ENCODE peak calls at places on chromosomes 2 and 18, in five cellular contexts. One of them, this sample, is unnamed.

GRCh38 chr18:12048827-12049175 is 44.8 kb upstream of the ANKRD62 start:
- DNase-seq in left ventricle myocardium inferior: no peak
- DNase-seq in brain microvascular endothelial cell: no peak
- DNase-seq in ovary: no peak
- DNase-seq in testis: no peak
- DNase-seq in this sample: no peak

GRCh38 chr2:117170897-117171296 is 643.6 kb upstream of the DDX18 start:
- DNase-seq in left ventricle myocardium inferior: no peak
- DNase-seq in brain microvascular endothelial cell: no peak
- DNase-seq in ovary: no peak
- DNase-seq in testis: no peak
- DNase-seq in this sample: no peak

GRCh38 chr2:201968045-201968444 is 65.6 kb upstream of the FZD7 start:
- DNase-seq in left ventricle myocardium inferior: no peak
- DNase-seq in brain microvascular endothelial cell: no peak
- DNase-seq in ovary: no peak
- DNase-seq in testis: no peak
- DNase-seq in this sample: no peak

GRCh38 chr2:18949871-18950597 is 360.7 kb upstream of the NT5C1B start:
- DNase-seq in left ventricle myocardium inferior: no peak
- DNase-seq in brain microvascular endothelial cell: peak; percentile 87
- DNase-seq in ovary: no peak
- DNase-seq in testis: peak; percentile 36
- DNase-seq in this sample: no peak

GRCh38 chr2:224039080-224039769 is at the start of gene SERPINE2:
- DNase-seq in left ventricle myocardium inferior: peak; percentile 57
- DNase-seq in brain microvascular endothelial cell: peak; percentile 37
- DNase-seq in ovary: peak; percentile 69
- DNase-seq in testis: peak; percentile 85
- DNase-seq in this sample: peak; percentile 94

GRCh38 chr2:137118140-137118539 is 352.8 kb downstream of the THSD7B start:
- DNase-seq in left ventricle myocardium inferior: no peak
- DNase-seq in brain microvascular endothelial cell: no peak
- DNase-seq in ovary: no peak
- DNase-seq in testis: no peak
- DNase-seq in this sample: no peak

GRCh38 chr2:129877289-129877741 is 102.2 kb upstream of the RAB6C start:
- DNase-seq in left ventricle myocardium inferior: peak; percentile 94
- DNase-seq in brain microvascular endothelial cell: peak; percentile 79
- DNase-seq in ovary: peak; percentile 95
- DNase-seq in testis: peak; percentile 97
- DNase-seq in this sample: peak; percentile 98

GRCh38 chr2:150234787-150235512 is 252.5 kb downstream of the RND3 start:
- DNase-seq in left ventricle myocardium inferior: no peak
- DNase-seq in brain microvascular endothelial cell: peak; percentile 38
- DNase-seq in ovary: no peak
- DNase-seq in testis: no peak
- DNase-seq in this sample: no peak

GRCh38 chr2:240601061-240601830 is 14.7 kb downstream of the CAPN10 start:
- DNase-seq in left ventricle myocardium inferior: no peak
- DNase-seq in brain microvascular endothelial cell: no peak
- DNase-seq in ovary: no peak
- DNase-seq in testis: no peak
- DNase-seq in this sample: peak; percentile 53

GRCh38 chr2:208192611-208193248 is 2.9 kb upstream of the C2orf80 start:
- DNase-seq in left ventricle myocardium inferior: no peak
- DNase-seq in brain microvascular endothelial cell: no peak
- DNase-seq in ovary: no peak
- DNase-seq in testis: no peak
- DNase-seq in this sample: no peak

GRCh38 chr2:191612496-191612895 is 65.4 kb upstream of the NABP1 start:
- DNase-seq in left ventricle myocardium inferior: no peak
- DNase-seq in brain microvascular endothelial cell: peak; percentile 60
- DNase-seq in ovary: no peak
- DNase-seq in testis: no peak
- DNase-seq in this sample: no peak

DNA sequence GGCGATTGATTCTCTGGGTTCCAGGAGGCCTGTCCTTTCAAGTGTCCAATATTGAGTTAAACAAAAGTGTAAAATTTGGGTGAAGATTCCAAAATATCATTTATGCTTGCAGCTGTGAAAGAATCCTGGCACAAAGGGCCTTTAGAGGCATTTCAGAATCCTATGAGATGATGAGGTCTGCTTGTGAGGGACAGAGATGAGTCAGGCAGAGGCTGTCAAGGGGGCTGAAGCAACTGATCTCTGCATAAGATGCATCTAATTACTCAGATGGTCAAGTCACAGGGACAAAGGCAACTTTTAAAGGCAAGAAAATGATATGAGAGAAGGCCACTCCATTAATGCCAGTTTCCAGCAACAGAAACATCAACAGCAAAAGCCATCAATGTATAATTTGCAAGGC is 78.8 kb downstream of the FHOD3 start:
- DNase-seq in left ventricle myocardium inferior: no peak
- DNase-seq in brain microvascular endothelial cell: peak; percentile 32
- DNase-seq in ovary: no peak
- DNase-seq in testis: no peak
- DNase-seq in this sample: no peak
- H3K27me3 ChIP-seq in left ventricle myocardium inferior: no peaks in the 10 kb centered on the region
- H3K27me3 ChIP-seq in brain microvascular endothelial cell: no peaks in the 10 kb centered on the region
- H3K27me3 ChIP-seq in ovary: no peaks in the 10 kb centered on the region
- H3K27me3 ChIP-seq in testis: no peaks in the 10 kb centered on the region
- H3K27me3 ChIP-seq in this sample: no peaks in the 10 kb centered on the region

GRCh38 chr2:72915076-72915906 is 2.0 kb upstream of the EMX1 start:
- DNase-seq in left ventricle myocardium inferior: no peak
- DNase-seq in brain microvascular endothelial cell: no peak
- DNase-seq in ovary: no peak
- DNase-seq in testis: peak; percentile 12
- DNase-seq in this sample: peak; percentile 80
- H3K27me3 ChIP-seq in left ventricle myocardium inferior: peaks cover 100% of the 10 kb centered on the region
- H3K27me3 ChIP-seq in brain microvascular endothelial cell: peaks cover 93% of the 10 kb centered on the region
- H3K27me3 ChIP-seq in ovary: no peaks in the 10 kb centered on the region
- H3K27me3 ChIP-seq in testis: peaks cover 10% of the 10 kb centered on the region
- H3K27me3 ChIP-seq in this sample: peaks cover 97% of the 10 kb centered on the region

GRCh38 chr2:174332607-174333001 is 2.1 kb upstream of the SP9 start:
- DNase-seq in left ventricle myocardium inferior: no peak
- DNase-seq in brain microvascular endothelial cell: no peak
- DNase-seq in ovary: no peak
- DNase-seq in testis: no peak
- DNase-seq in this sample: peak; percentile 80

GRCh38 chr2:174334278-174334715 is 457 bp upstream of the SP9 start:
- DNase-seq in left ventricle myocardium inferior: no peak
- DNase-seq in brain microvascular endothelial cell: no peak
- DNase-seq in ovary: no peak
- DNase-seq in testis: no peak
- DNase-seq in this sample: no peak

GRCh38 chr2:174334781-174335604 is at the start of gene SP9:
- DNase-seq in left ventricle myocardium inferior: no peak
- DNase-seq in brain microvascular endothelial cell: no peak
- DNase-seq in ovary: no peak
- DNase-seq in testis: peak; percentile 63
- DNase-seq in this sample: peak; percentile 98

GRCh38 chr2:174333017-174333501 is 1.7 kb upstream of the SP9 start:
- DNase-seq in left ventricle myocardium inferior: no peak
- DNase-seq in brain microvascular endothelial cell: no peak
- DNase-seq in ovary: no peak
- DNase-seq in testis: no peak
- DNase-seq in this sample: no peak

GRCh38 chr2:174333502-174334277 is 1.1 kb upstream of the SP9 start:
- DNase-seq in left ventricle myocardium inferior: no peak
- DNase-seq in brain microvascular endothelial cell: no peak
- DNase-seq in ovary: no peak
- DNase-seq in testis: no peak
- DNase-seq in this sample: peak; percentile 64
- H3K27me3 ChIP-seq in left ventricle myocardium inferior: peaks cover 100% of the 10 kb centered on the region
- H3K27me3 ChIP-seq in brain microvascular endothelial cell: peaks cover 90% of the 10 kb centered on the region
- H3K27me3 ChIP-seq in ovary: peaks cover 8% of the 10 kb centered on the region
- H3K27me3 ChIP-seq in testis: peaks cover 11% of the 10 kb centered on the region
- H3K27me3 ChIP-seq in this sample: peaks cover 97% of the 10 kb centered on the region

GRCh38 chr2:70957838-70958237 is 20.6 kb upstream of the ANKRD53 start:
- DNase-seq in left ventricle myocardium inferior: no peak
- DNase-seq in brain microvascular endothelial cell: no peak
- DNase-seq in ovary: no peak
- DNase-seq in testis: peak; percentile 1
- DNase-seq in this sample: peak; percentile 18
- H3K27me3 ChIP-seq in left ventricle myocardium inferior: peaks cover 94% of the 10 kb centered on the region
- H3K27me3 ChIP-seq in brain microvascular endothelial cell: peaks cover 8% of the 10 kb centered on the region
- H3K27me3 ChIP-seq in ovary: no peaks in the 10 kb centered on the region
- H3K27me3 ChIP-seq in testis: no peaks in the 10 kb centered on the region
- H3K27me3 ChIP-seq in this sample: peaks cover 23% of the 10 kb centered on the region